ENCODE peak calls at places on chromosomes 11 and 22, in five cellular contexts. K is NAMALWA, L is neural crest cell, X is cardiac muscle cell, H is SIG-M5. P is an unnamed sample.

GRCh38 chr22:42799061-42799460 is 58.0 kb downstream of the ARFGAP3 start:
- DNase-seq in H (no peak), X (no peak), L (no peak), K (no peak), P (no peak)

GRCh38 chr11:113341388-113342165 is 27.2 kb downstream of the TTC12 start:
- DNase-seq in L (no peak), X (no peak), K (no peak), H (no peak), P (no peak)

GRCh38 chr11:6022954-6023353 is 7.6 kb downstream of the OR56A1 start:
- DNase-seq in H (no peak), X (peak), K (peak), L (no peak), P (peak)

GRCh38 chr22:31653944-31654343 is 8.1 kb downstream of the PISD start:
- DNase-seq in H (no peak), X (no peak), L (no peak), K (no peak), P (no peak)

GRCh38 chr11:17230867-17231851 is 23.4 kb upstream of the PIK3C2A start:
- DNase-seq in K (peak), H (peak), X (no peak), L (no peak), P (no peak)

GRCh38 chr22:40216041-40216756 is 38.5 kb downstream of the TNRC6B start:
- DNase-seq in H (no peak), X (no peak), K (peak), L (no peak), P (no peak)

GRCh38 chr11:101269990-101270660 is 140.5 kb upstream of the PGR start:
- DNase-seq in H (no peak), K (no peak), X (no peak), L (no peak), P (no peak)

GRCh38 chr11:75344761-75345454 is 6.6 kb downstream of the ARRB1 start:
- DNase-seq in X (no peak), K (no peak), H (no peak), L (no peak), P (no peak)

GRCh38 chr11:99614353-99614752 is 593.6 kb downstream of the CNTN5 start:
- DNase-seq in H (no peak), L (no peak), X (no peak), K (no peak), P (no peak)

GRCh38 chr11:34668583-34669053 is 47.7 kb downstream of the EHF start:
- DNase-seq in K (no peak), L (no peak), X (no peak), H (no peak), P (no peak)

GRCh38 chr11:121071456-121072236 is 29.4 kb upstream of the TECTA start:
- DNase-seq in H (no peak), K (no peak), L (peak), X (no peak), P (peak)

GRCh38 chr11:117583063-117583801 is 213.8 kb downstream of the DSCAML1 start:
- DNase-seq in H (no peak), X (peak), L (peak), K (no peak), P (peak)

GRCh38 chr11:2090172-2091111 is 48.7 kb downstream of the IGF2 start:
- DNase-seq in X (no peak), H (no peak), K (no peak), L (no peak), P (no peak)

GRCh38 chr22:35467788-35468187 is 67.8 kb downstream of the MCM5 start:
- DNase-seq in H (no peak), K (no peak), L (peak), X (peak), P (peak)

GRCh38 chr11:10378362-10378761 is 73.5 kb downstream of the ADM start:
- DNase-seq in X (no peak), H (no peak), K (no peak), L (no peak), P (no peak)

GRCh38 chr22:38041760-38042584 is 15.2 kb upstream of the PICK1 start:
- DNase-seq in L (no peak), K (no peak), X (no peak), H (no peak), P (no peak)

GRCh38 chr11:16000065-16000464 is 356.3 kb downstream of the SOX6 start:
- DNase-seq in L (no peak), H (no peak), X (peak), K (no peak), P (no peak)

GRCh38 chr11:2342557-2342956 is 34.6 kb upstream of the CD81 start:
- DNase-seq in L (no peak), H (no peak), X (no peak), K (no peak), P (no peak)